ENCODE peak calls at places on chromosome 17, in nine cellular contexts. B, T, N, D, A, J, U, X and V are unnamed samples.

GRCh38 chr17:78724544-78724943 is 57.5 kb downstream of the CYTH1 start:
- DNase-seq in N (peak; percentile 78), J (peak; percentile 78), U (peak; percentile 7), T (no peak), D (no peak), X (peak; percentile 60), B (peak; percentile 47), A (no peak), V (no peak)

GRCh38 chr17:61645898-61646297 is 54.9 kb upstream of the NACA2 start:
- DNase-seq in U (no peak), A (no peak), X (no peak), B (no peak), J (no peak), T (no peak), N (no peak), D (no peak), V (no peak)

GRCh38 chr17:17391575-17392370 is 85.0 kb upstream of the MED9 start:
- DNase-seq in T (peak; percentile 54), A (no peak), X (no peak), J (peak; percentile 26), D (no peak), B (no peak), U (peak; percentile 24), N (no peak), V (peak; percentile 34)

GRCh38 chr17:27491713-27492190 is 35.5 kb downstream of the KSR1 start:
- DNase-seq in X (no peak), N (no peak), A (no peak), B (no peak), J (no peak), U (no peak), T (no peak), D (no peak), V (no peak)

GRCh38 chr17:71339219-71339618 is 781.6 kb upstream of the SOX9 start:
- DNase-seq in D (no peak), A (no peak), U (no peak), T (no peak), N (no peak), B (no peak), J (no peak), X (no peak), V (no peak)

GRCh38 chr17:72333570-72333969 is 212.8 kb downstream of the SOX9 start:
- DNase-seq in B (no peak), N (no peak), J (no peak), U (no peak), D (no peak), A (no peak), X (no peak), T (no peak), V (no peak)

GRCh38 chr17:40540448-40540847 is 24.8 kb downstream of the CCR7 start:
- DNase-seq in U (no peak), T (peak; percentile 59), N (no peak), B (no peak), J (no peak), A (no peak), X (no peak), D (no peak), V (no peak)

GRCh38 chr17:36932383-36933173 is 4.7 kb upstream of the LHX1 start:
- DNase-seq in U (no peak), T (no peak), A (no peak), B (no peak), J (peak; percentile 41), N (no peak), D (no peak), X (no peak), V (no peak)

GRCh38 chr17:39601758-39602532 is 5.8 kb downstream of the NEUROD2 start:
- DNase-seq in J (no peak), D (no peak), B (no peak), U (no peak), T (no peak), X (no peak), N (no peak), A (no peak), V (no peak)

GRCh38 chr17:77296769-77297409 is 156.1 kb downstream of the SEC14L1 start:
- DNase-seq in U (no peak), J (no peak), B (no peak), X (no peak), D (no peak), T (no peak), A (no peak), N (no peak), V (no peak)

GRCh38 chr17:9021158-9021984 is at the start of gene NTN1:
- DNase-seq in B (peak; percentile 54), T (peak; percentile 42), J (peak; percentile 67), A (no peak), U (peak; percentile 35), X (no peak), D (no peak), N (no peak), V (no peak)

GRCh38 chr17:35344262-35344661 is 29.2 kb downstream of the SLFN11 start:
- DNase-seq in J (no peak), B (no peak), N (no peak), T (no peak), A (no peak), D (no peak), U (no peak), X (no peak), V (no peak)

GRCh38 chr17:35345445-35345925 is 27.9 kb downstream of the SLFN11 start:
- DNase-seq in A (no peak), J (no peak), T (no peak), N (no peak), B (no peak), X (no peak), U (no peak), D (no peak), V (no peak)

GRCh38 chr17:35342207-35342744 is 31.1 kb downstream of the SLFN11 start:
- DNase-seq in U (peak; percentile 17), N (no peak), J (no peak), T (no peak), D (no peak), B (no peak), A (no peak), X (no peak), V (no peak)

GRCh38 chr17:35350493-35350892 is 22.9 kb downstream of the SLFN11 start:
- DNase-seq in T (no peak), U (no peak), D (no peak), X (no peak), B (no peak), J (no peak), N (no peak), A (no peak), V (no peak)

DNA sequence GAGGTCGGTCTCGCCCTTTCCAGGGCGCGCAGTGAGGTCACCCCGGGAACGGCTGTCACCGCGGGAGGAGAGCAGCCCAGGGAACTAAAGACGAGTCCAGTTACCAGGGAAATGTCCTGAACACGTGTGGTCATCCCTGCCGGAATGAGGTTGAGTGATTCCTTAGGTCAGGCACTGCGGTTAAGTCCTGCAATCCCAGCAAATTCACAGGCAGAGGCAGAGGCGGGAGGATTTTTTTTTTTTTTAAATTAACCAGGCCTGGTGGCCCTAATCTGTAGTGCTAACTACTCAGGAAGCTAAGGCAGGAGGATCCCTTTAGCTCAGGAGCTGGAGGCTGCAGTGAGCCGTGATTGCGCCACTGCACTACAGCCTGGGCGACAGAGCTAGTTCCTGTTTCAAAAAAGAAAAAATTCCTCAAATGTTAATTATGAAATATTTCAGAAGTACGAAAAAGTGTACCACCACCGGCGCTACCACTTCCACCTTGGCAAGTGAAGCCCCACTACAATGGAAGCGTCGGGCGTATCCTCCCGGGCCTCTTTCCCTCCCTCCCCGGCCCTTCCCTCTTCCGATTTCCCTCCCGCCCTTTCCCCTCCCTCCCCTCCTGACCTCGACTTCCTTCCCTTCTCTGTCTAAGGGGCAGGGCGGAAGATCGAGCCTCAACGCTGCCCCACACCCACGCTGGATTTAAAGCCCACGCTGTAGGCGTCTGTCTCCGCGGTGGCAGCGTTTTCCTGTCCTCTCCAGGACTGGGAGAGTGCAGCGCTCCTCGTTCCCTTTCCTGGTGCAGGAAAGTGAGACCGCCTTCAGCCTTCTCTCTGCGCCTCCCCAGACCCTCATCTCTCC is 27.3 kb downstream of the SLFN11 start:
- DNase-seq in T (peak; percentile 36), B (peak; percentile 89), A (no peak), J (peak; percentile 83), U (no peak), N (no peak), D (no peak), X (peak; percentile 50), V (no peak)
- H3K4me3 ChIP-seq in T (peak overlapping the region; percentile 51), B (peak overlapping the region; percentile 43), A (no peak overlapping the region), J (peak overlapping the region; percentile 62), U (no peak overlapping the region), N (peak overlapping the region; percentile 54), D (peak overlapping the region; percentile 52), X (peak overlapping the region; percentile 50), V (no peak overlapping the region)

DNA sequence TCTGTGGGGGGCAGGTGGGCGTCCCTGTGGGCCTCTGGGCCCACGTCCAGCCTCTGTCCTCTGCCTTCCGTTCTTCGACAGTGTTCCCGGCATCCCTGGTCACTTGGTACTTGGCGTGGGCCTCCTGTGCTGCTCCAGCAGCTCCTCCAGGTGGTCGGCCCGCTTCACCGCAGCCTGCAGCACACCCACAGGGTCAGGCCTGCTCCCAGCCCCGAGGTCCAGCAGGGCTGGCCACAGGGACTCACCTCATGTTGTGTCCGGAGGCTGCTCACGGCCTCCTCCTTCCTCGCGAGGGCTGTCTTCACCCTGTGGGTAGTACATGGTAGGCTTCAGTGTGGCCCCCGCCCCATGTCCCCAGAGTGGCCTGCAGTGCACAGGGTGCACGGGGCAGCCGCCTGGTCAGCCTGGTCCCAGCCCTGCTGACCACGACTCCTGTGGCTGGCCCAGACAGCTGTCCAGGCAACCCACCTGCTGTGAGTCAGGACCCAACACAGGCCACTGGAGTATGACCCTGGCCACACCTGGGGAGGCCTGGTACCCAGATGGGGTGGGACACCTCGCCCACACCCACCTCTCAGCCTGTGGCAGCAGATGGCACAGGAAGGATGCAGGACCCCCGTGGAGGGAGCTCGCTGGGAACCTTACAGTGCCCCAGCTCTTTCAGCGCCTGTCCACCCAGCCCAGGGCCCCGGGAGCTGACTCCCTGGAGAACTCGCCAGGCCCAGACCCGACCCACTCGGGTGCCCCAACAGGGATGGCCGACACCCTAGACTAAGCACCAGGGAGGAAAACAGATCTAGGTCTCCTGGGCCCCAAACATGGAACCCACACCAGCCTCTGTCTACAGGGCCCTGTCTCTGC is 23.9 kb upstream of the AATK start:
- DNase-seq in A (peak; percentile 52), B (peak; percentile 6), X (no peak), T (no peak), D (no peak), J (no peak), U (no peak), N (peak; percentile 66), V (no peak)
- TF ChIP-seq CTCF in A (peak; percentile 25), B (peak; percentile 9), X (no peak), T (no peak), D (no peak), J (no peak), U (no peak), N (peak; percentile 54), V (no peak)

DNA sequence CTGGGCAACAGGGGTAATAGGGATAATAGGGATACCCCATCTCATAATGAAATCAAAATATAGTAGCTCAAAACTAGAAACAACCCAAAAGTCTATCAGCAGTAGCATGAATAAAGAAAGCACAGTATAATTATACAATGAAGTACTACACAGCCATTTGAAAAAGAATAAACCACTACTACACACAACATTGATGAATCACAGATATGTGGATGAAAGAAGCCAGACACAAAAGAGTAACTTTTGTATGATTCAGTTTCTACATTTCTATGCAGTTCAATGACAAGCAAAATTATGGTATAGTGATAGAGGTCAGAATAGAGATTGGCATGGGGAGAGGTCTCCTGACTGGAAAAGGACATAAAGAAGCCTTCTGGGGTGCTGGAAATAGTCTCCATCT is 2.8 kb upstream of the HOXB13 start:
- DNase-seq in X (no peak), J (no peak), N (no peak), U (no peak), D (no peak), A (no peak), T (no peak), B (no peak), V (no peak)
- H3K4me3 ChIP-seq in X (no peak overlapping the region), J (no peak overlapping the region), N (no peak overlapping the region), U (no peak overlapping the region), D (no peak overlapping the region), A (no peak overlapping the region), T (no peak overlapping the region), B (no peak overlapping the region), V (no peak overlapping the region)

GRCh38 chr17:7825206-7825980 is 8.6 kb upstream of the KDM6B start:
- DNase-seq in J (no peak), B (no peak), T (no peak), N (peak; percentile 11), A (peak; percentile 67), X (no peak), D (no peak), U (no peak), V (no peak)
- TF ChIP-seq CTCF in J (peak; percentile 30), B (no peak), T (peak; percentile 10), N (no peak), A (no peak), X (no peak), D (no peak), U (peak; percentile 23), V (no peak)